ENCODE peak calls at places on chromosomes 5 and 9, in four cellular contexts. V is cardiac muscle cell, S is HFF-Myc, D is right atrium auricular region. W is an unnamed sample.

GRCh38 chr5:35488786-35489185 is 128.9 kb upstream of the SPEF2 start:
- DNase-seq in S (no peak), D (no peak), V (no peak), W (no peak)

GRCh38 chr5:180138214-180138975 is 66.8 kb upstream of the RNF130 start:
- DNase-seq in D (peak), S (no peak), V (no peak), W (no peak)

GRCh38 chr9:16461231-16461840 is 409.1 kb downstream of the BNC2 start:
- DNase-seq in D (no peak), S (no peak), V (no peak), W (no peak)

GRCh38 chr9:114448706-114449105 is 56.6 kb downstream of the WHRN start:
- DNase-seq in S (peak), D (no peak), V (peak), W (no peak)

GRCh38 chr5:112412370-112412769 is 6.7 kb downstream of the EPB41L4A start:
- DNase-seq in S (no peak), V (no peak), D (no peak), W (peak)

GRCh38 chr5:25006734-25007133 is 362.0 kb upstream of the CDH10 start:
- DNase-seq in V (no peak), S (no peak), D (no peak), W (peak)

GRCh38 chr5:101532430-101532829 is 629.3 kb upstream of the ST8SIA4 start:
- DNase-seq in V (no peak), D (no peak), S (peak), W (no peak)

GRCh38 chr9:115234094-115234493 is 116.1 kb upstream of the TNC start:
- DNase-seq in V (peak), S (peak), D (no peak), W (peak)

GRCh38 chr9:6759114-6759977 is 1.6 kb downstream of the KDM4C start:
- DNase-seq in D (no peak), S (peak), V (peak), W (peak)

GRCh38 chr5:127228540-127229184 is 61.9 kb upstream of the MEGF10 start:
- DNase-seq in D (no peak), V (no peak), S (no peak), W (peak)

GRCh38 chr5:168359820-168360460 is 68.5 kb downstream of the WWC1 start:
- DNase-seq in D (no peak), S (no peak), V (no peak), W (peak)

GRCh38 chr9:91978739-91979414 is 28.8 kb upstream of the ROR2 start:
- DNase-seq in V (peak), S (peak), D (no peak), W (peak)

GRCh38 chr9:16571127-16571848 is 299.2 kb downstream of the BNC2 start:
- DNase-seq in V (peak), D (no peak), S (no peak), W (peak)

GRCh38 chr5:128132499-128132898 is 48.9 kb downstream of the SLC12A2 start:
- DNase-seq in D (no peak), S (no peak), V (no peak), W (no peak)

GRCh38 chr5:154899107-154899816 is 38.7 kb downstream of the GEMIN5 start:
- DNase-seq in S (no peak), D (no peak), V (no peak), W (no peak)

GRCh38 chr9:135307314-135307713 is 172.3 kb upstream of the PPP1R26 start:
- DNase-seq in D (no peak), V (no peak), S (no peak), W (no peak)

GRCh38 chr5:37837101-37838032 is 2.5 kb downstream of the GDNF start:
- DNase-seq in S (peak), V (peak), D (peak), W (peak)

GRCh38 chr5:129803403-129803802 is 55.5 kb downstream of the MINAR2 start:
- DNase-seq in S (no peak), V (no peak), D (no peak), W (no peak)

GRCh38 chr5:179795049-179795862 is 1.5 kb downstream of the LTC4S start:
- DNase-seq in S (no peak), V (no peak), D (no peak), W (peak)

GRCh38 chr5:169107316-169107715 is 193.6 kb downstream of the SLIT3 start:
- DNase-seq in D (no peak), V (peak), S (no peak), W (no peak)

GRCh38 chr9:27569406-27569805 is 3.9 kb downstream of the C9orf72 start:
- DNase-seq in S (no peak), D (no peak), V (no peak), W (peak)

GRCh38 chr9:27572566-27572917 is 739 bp downstream of the C9orf72 start:
- DNase-seq in S (no peak), V (peak), D (peak), W (peak)

GRCh38 chr9:27573699-27574265 is 501 bp upstream of the C9orf72 start:
- DNase-seq in D (peak), S (peak), V (peak), W (peak)

GRCh38 chr9:27572918-27573698 is at the start of gene C9orf72:
- DNase-seq in V (no peak), S (no peak), D (peak), W (no peak)

GRCh38 chr9:27572036-27572435 is 1.2 kb downstream of the C9orf72 start:
- DNase-seq in V (no peak), S (no peak), D (no peak), W (peak)
- H3K4me3 ChIP-seq in V (peak), S (peak), D (no peak), W (no peak)

GRCh38 chr9:127570533-127571111 is 41.5 kb upstream of the STXBP1 start:
- DNase-seq in S (no peak), D (no peak), V (no peak), W (no peak)

GRCh38 chr9:127568618-127568970 is 43.5 kb upstream of the STXBP1 start:
- DNase-seq in D (no peak), V (no peak), S (no peak), W (no peak)

GRCh38 chr9:127568971-127569818 is 42.9 kb upstream of the STXBP1 start:
- DNase-seq in V (peak), D (no peak), S (no peak), W (peak)

GRCh38 chr9:127567898-127568617 is 44.0 kb upstream of the STXBP1 start:
- DNase-seq in S (no peak), D (no peak), V (peak), W (no peak)

DNA sequence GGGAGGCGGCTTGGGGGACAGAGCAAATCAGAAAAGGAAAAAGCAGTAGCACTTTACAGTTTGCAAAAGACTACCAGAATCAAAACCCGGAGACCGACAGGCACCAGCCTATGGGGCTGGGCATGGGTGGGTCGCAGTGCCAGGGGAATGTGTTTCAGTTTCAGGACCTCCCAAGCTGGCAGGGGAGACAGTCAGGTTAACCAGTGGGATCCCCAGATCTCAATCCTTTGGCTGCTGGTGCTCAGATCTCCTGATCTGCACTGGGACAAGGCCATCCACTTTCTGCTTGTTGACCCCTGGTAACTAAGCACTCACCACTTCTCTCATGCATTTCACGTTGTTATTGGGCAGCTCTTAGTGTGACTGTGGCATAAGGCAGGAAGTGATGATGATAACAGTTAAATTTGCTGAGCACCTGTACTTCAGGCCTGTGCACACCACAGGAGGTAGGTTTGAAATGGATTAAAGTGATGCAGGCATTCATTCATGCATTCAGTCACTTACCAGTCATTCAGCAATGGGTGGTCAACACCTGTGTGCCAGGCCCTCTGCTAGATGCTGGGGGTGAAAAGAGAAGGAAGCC is 42.2 kb upstream of the STXBP1 start:
- DNase-seq in V (no peak), D (no peak), S (no peak), W (peak)
- H3K4me3 ChIP-seq in V (peak), D (peak), S (peak), W (no peak)

GRCh38 chr9:137083418-137084004 is 3.3 kb upstream of the MAN1B1 start:
- DNase-seq in D (peak), S (peak), V (peak), W (peak)

GRCh38 chr9:137080260-137081122 is 3.2 kb downstream of the UAP1L1 start:
- DNase-seq in V (no peak), D (no peak), S (no peak), W (no peak)

GRCh38 chr9:137082925-137083290 is 3.9 kb upstream of the MAN1B1 start:
- DNase-seq in S (no peak), V (no peak), D (no peak), W (no peak)

GRCh38 chr9:137084526-137084925 is 2.3 kb upstream of the MAN1B1 start:
- DNase-seq in D (no peak), V (no peak), S (no peak), W (peak)

GRCh38 chr9:137082222-137082924 is 4.4 kb upstream of the MAN1B1 start:
- DNase-seq in S (no peak), V (no peak), D (no peak), W (no peak)
- H3K4me3 ChIP-seq in S (no peak), V (no peak), D (no peak), W (no peak)

GRCh38 chr5:6733411-6734242 is 20.4 kb downstream of the TENT4A start:
- DNase-seq in S (no peak), D (no peak), V (peak), W (no peak)
- H3K4me3 ChIP-seq in S (no peak), D (no peak), V (no peak), W (no peak)

GRCh38 chr5:139383993-139384590 is 995 bp upstream of the SLC23A1 start:
- DNase-seq in V (no peak), D (no peak), S (no peak), W (no peak)

GRCh38 chr5:139382781-139383180 is 316 bp downstream of the SLC23A1 start:
- DNase-seq in S (no peak), D (no peak), V (no peak), W (no peak)

GRCh38 chr5:139384591-139385051 is 1.5 kb upstream of the SLC23A1 start:
- DNase-seq in V (no peak), D (no peak), S (no peak), W (no peak)

GRCh38 chr5:139382371-139382770 is 726 bp downstream of the SLC23A1 start:
- DNase-seq in D (no peak), V (no peak), S (no peak), W (no peak)

DNA sequence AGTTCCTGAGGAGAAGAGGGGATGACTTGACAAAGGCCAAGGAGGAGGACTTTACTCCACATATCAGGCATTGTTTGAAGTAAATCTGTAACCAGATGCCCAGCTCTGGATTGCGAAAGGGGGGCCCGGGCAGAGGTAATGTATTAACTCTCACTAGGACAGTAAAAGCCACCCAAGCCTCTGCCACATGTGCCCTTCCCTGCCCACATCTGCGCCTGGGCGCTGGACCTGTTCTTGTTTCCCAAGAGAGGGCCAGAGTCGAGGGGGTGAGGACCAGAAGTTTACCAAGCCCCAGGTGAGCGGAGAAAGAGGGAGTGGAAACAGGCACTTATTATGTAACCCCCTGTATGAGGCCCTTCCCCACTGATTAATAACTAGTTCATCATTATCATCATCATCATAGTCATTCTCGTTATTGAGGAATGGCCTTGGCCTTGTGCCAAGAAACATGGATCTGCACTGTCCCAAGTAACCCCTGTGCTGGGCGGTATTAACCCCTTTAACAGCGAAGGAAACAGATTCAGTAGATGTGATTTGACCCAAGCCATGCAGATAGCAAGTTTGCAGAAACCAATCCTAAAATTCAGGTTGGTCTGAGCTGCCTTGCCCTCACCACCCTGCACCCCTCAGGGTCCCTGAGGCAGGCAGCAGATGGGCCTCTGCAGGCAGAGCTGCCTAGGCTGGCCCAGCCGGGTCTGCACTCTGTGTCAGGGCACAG is at the start of gene SLC23A1:
- DNase-seq in V (no peak), S (no peak), D (no peak), W (no peak)
- H3K4me3 ChIP-seq in V (no peak), S (no peak), D (no peak), W (no peak)

DNA sequence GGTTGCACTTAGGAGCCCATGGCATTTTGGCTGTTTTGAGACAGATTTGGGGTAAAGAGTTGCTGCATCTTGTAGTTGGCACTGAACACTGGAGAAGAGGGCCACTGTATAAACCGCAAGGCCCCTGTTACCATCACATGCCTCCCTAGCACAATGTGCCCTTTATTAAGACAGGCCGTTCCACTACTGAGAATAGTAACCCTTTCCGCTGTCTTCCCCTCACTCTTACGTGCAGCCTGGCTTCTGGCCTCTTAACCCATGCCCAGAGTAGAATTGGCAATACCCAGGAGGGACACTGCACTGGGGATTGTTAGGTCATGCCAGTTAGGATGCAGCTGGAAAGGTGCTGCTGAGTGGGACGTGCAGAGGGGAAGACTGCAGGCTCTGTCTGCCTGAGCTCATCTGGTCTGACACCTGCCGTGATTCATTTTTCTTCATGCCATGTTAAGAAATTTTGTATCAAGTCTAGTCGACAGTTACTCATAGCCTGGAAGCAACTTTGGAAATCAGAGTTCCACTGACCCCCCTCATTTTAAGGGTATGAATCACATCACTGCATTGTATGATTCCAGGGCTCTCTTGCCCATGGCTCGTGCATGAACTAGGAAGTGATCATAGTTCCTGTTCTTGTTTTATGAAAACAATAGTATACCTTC is 146.9 kb upstream of the DMRT1 start:
- DNase-seq in S (no peak), D (no peak), V (peak), W (peak)
- H3K4me3 ChIP-seq in S (peak), D (peak), V (no peak), W (no peak)

W was measured in bronchial epithelial cell.